ENCODE peak calls at places on chromosomes 16 and 17, in ten cellular contexts. U is Right ventricle myocardium superior; Q is Kasumi-1; Y is activated T-cell treated with anti-CD3 and anti-CD28 coated beads, Interleukin-2, amount 50 U/mL, for 72 hours; L is HFFc6; G is lower leg skin; T is stimulated activated CD4-positive, alpha-beta T cell treated with anti-CD3 and anti-CD28 coated beads, Interleukin-1b, Interleukin-23, amount 100 ng/mL, for 1 hour; K is EL; M is NCI-H69; J is iris pigment epithelial cell. C is an unnamed sample.

GRCh38 chr17:50806141-50806643 is 29.2 kb upstream of the WFIKKN2 start:
- DNase-seq in U (no peak), Q (no peak), Y (no peak), L (no peak), G (no peak), T (no peak), K (no peak), M (peak), J (peak), C (no peak)

GRCh38 chr17:63542218-63542545 is 8.1 kb upstream of the DCAF7 start:
- DNase-seq in U (no peak), Q (no peak), Y (no peak), L (no peak), G (no peak), T (no peak), K (no peak), M (no peak), J (no peak), C (no peak)

GRCh38 chr16:69126221-69126620 is 6.2 kb downstream of the CHTF8 start:
- DNase-seq in U (no peak), Q (no peak), Y (no peak), L (no peak), G (peak), T (no peak), K (no peak), M (no peak), J (no peak), C (no peak)

GRCh38 chr16:2282866-2283555 is 15.1 kb upstream of the RNPS1 start:
- DNase-seq in U (no peak), Q (no peak), Y (no peak), L (no peak), G (no peak), T (no peak), K (no peak), M (no peak), J (no peak), C (no peak)

GRCh38 chr16:68073902-68074760 is 11.0 kb upstream of the NFATC3 start:
- DNase-seq in U (no peak), Q (no peak), Y (no peak), L (no peak), G (peak), T (no peak), K (no peak), M (no peak), J (no peak), C (no peak)

GRCh38 chr16:1993731-1994131 is 4.0 kb downstream of the SYNGR3 start:
- DNase-seq in U (no peak), Q (no peak), Y (peak), L (peak), G (no peak), T (no peak), K (no peak), M (peak), J (peak), C (no peak)

GRCh38 chr17:70137451-70138230 is 31.7 kb upstream of the KCNJ2 start:
- DNase-seq in U (no peak), Q (no peak), Y (peak), L (peak), G (peak), T (no peak), K (peak), M (no peak), J (peak), C (no peak)

GRCh38 chr16:79294568-79294967 is 306.0 kb downstream of the MAF start:
- DNase-seq in U (no peak), Q (no peak), Y (no peak), L (no peak), G (no peak), T (no peak), K (no peak), M (no peak), J (no peak), C (no peak)

GRCh38 chr16:25838724-25839186 is 147.0 kb downstream of the HS3ST4 start:
- DNase-seq in U (no peak), Q (peak), Y (peak), L (peak), G (no peak), T (no peak), K (peak), M (peak), J (peak), C (peak)

GRCh38 chr16:48231675-48232214 is 12.4 kb upstream of the LONP2 start:
- DNase-seq in U (no peak), Q (peak), Y (peak), L (peak), G (no peak), T (no peak), K (peak), M (peak), J (peak), C (no peak)

GRCh38 chr16:72270531-72270930 is 98.6 kb upstream of the PMFBP1 start:
- DNase-seq in U (no peak), Q (no peak), Y (no peak), L (no peak), G (no peak), T (no peak), K (no peak), M (peak), J (no peak), C (no peak)

GRCh38 chr17:71760062-71760720 is 360.6 kb upstream of the SOX9 start:
- DNase-seq in U (no peak), Q (no peak), Y (no peak), L (no peak), G (no peak), T (no peak), K (peak), M (peak), J (peak), C (no peak)

GRCh38 chr17:29131814-29132682 is 48.1 kb downstream of the MYO18A start:
- DNase-seq in U (no peak), Q (peak), Y (no peak), L (peak), G (no peak), T (no peak), K (peak), M (no peak), J (peak), C (no peak)

GRCh38 chr16:48525201-48526057 is 84.6 kb downstream of the N4BP1 start:
- DNase-seq in U (peak), Q (no peak), Y (no peak), L (no peak), G (peak), T (no peak), K (no peak), M (peak), J (no peak), C (no peak)

GRCh38 chr17:42743595-42744282 is 1.1 kb downstream of the EZH1 start:
- DNase-seq in U (no peak), Q (peak), Y (no peak), L (no peak), G (no peak), T (no peak), K (no peak), M (peak), J (peak), C (no peak)

GRCh38 chr17:10025976-10026785 is 121.1 kb upstream of the RCVRN start:
- DNase-seq in U (no peak), Q (no peak), Y (no peak), L (no peak), G (no peak), T (no peak), K (no peak), M (no peak), J (no peak), C (no peak)

GRCh38 chr16:7405166-7405565 is 72.5 kb downstream of the RBFOX1 start:
- DNase-seq in U (peak), Q (no peak), Y (no peak), L (no peak), G (no peak), T (no peak), K (no peak), M (peak), J (no peak), C (no peak)

GRCh38 chr17:27919120-27919519 is 26.0 kb upstream of the LYRM9 start:
- DNase-seq in U (no peak), Q (no peak), Y (no peak), L (no peak), G (peak), T (no peak), K (peak), M (no peak), J (peak), C (no peak)

GRCh38 chr17:30304778-30305177 is 13.0 kb upstream of the BLMH start:
- DNase-seq in U (no peak), Q (no peak), Y (no peak), L (no peak), G (no peak), T (no peak), K (no peak), M (no peak), J (no peak), C (no peak)

GRCh38 chr16:69781118-69781517 is 19.0 kb downstream of the WWP2 start:
- DNase-seq in U (no peak), Q (no peak), Y (no peak), L (no peak), G (no peak), T (no peak), K (no peak), M (no peak), J (no peak), C (no peak)